ENCODE peak calls at places on chromosomes 2 and 18, in six cellular contexts. N is head of caudate nucleus, E is NCI-H1105 treated with DMSO at 0.1 percent for 48 hours, Z is KBM-7, C is amniotic stem cell, U is cardiac muscle cell. A is an unnamed sample.

GRCh38 chr2:191351298-191351697 is 106.1 kb downstream of the MYO1B start:
- DNase-seq in N (no peak), E (no peak), Z (no peak), C (no peak), U (no peak), A (no peak)

GRCh38 chr2:46770622-46771021 is 145.0 kb downstream of the MCFD2 start:
- DNase-seq in N (no peak), E (no peak), Z (no peak), C (peak), U (peak), A (no peak)

GRCh38 chr2:214489702-214490101 is 78.8 kb downstream of the VWC2L start:
- DNase-seq in N (no peak), E (no peak), Z (no peak), C (no peak), U (no peak), A (no peak)

GRCh38 chr2:165055081-165055879 is 100.0 kb upstream of the SLC38A11 start:
- DNase-seq in N (no peak), E (peak), Z (no peak), C (no peak), U (peak), A (no peak)

GRCh38 chr2:133314761-133315160 is 253.5 kb downstream of the NCKAP5 start:
- DNase-seq in N (no peak), E (no peak), Z (no peak), C (no peak), U (no peak), A (no peak)

GRCh38 chr2:159432610-159433009 is 146.1 kb upstream of the WDSUB1 start:
- DNase-seq in N (no peak), E (no peak), Z (no peak), C (no peak), U (no peak), A (no peak)

GRCh38 chr18:22286576-22286975 is 117.2 kb downstream of the GATA6 start:
- DNase-seq in N (no peak), E (no peak), Z (no peak), C (no peak), U (peak), A (no peak)

GRCh38 chr2:19543271-19544019 is 185.0 kb upstream of the OSR1 start:
- DNase-seq in N (no peak), E (no peak), Z (no peak), C (no peak), U (peak), A (no peak)

GRCh38 chr2:60839126-60839813 is 42.1 kb upstream of the REL start:
- DNase-seq in N (no peak), E (no peak), Z (no peak), C (no peak), U (no peak), A (no peak)

GRCh38 chr18:12393998-12394397 is 13.7 kb upstream of the PRELID3A start:
- DNase-seq in N (no peak), E (no peak), Z (no peak), C (no peak), U (no peak), A (no peak)

GRCh38 chr2:47016172-47016913 is 100.7 kb upstream of the MCFD2 start:
- DNase-seq in N (no peak), E (no peak), Z (peak), C (peak), U (peak), A (peak)

GRCh38 chr18:41155025-41155424 is 800.0 kb upstream of the PIK3C3 start:
- DNase-seq in N (no peak), E (no peak), Z (no peak), C (no peak), U (no peak), A (no peak)

GRCh38 chr2:189702071-189702470 is 27.6 kb downstream of the ANKAR start:
- DNase-seq in N (no peak), E (no peak), Z (peak), C (no peak), U (no peak), A (peak)

GRCh38 chr2:12714391-12715221 is 2.1 kb upstream of the TRIB2 start:
- DNase-seq in N (no peak), E (no peak), Z (no peak), C (peak), U (peak), A (no peak)

GRCh38 chr18:37124511-37124910 is 295.6 kb downstream of the KIAA1328 start:
- DNase-seq in N (no peak), E (no peak), Z (peak), C (no peak), U (no peak), A (no peak)

GRCh38 chr2:70513751-70514150 is 39.9 kb downstream of the TGFA start:
- DNase-seq in N (no peak), E (no peak), Z (no peak), C (no peak), U (no peak), A (no peak)

GRCh38 chr18:5510109-5510846 is 33.5 kb downstream of the EPB41L3 start:
- DNase-seq in N (no peak), E (no peak), Z (no peak), C (no peak), U (no peak), A (no peak)

GRCh38 chr2:232460171-232460570 is 4.2 kb downstream of the ALPI start:
- DNase-seq in N (no peak), E (no peak), Z (no peak), C (no peak), U (no peak), A (no peak)

GRCh38 chr18:33720133-33720532 is 142.1 kb downstream of the ASXL3 start:
- DNase-seq in N (no peak), E (no peak), Z (no peak), C (no peak), U (peak), A (no peak)

GRCh38 chr18:50662177-50662576 is 102.3 kb downstream of the MAPK4 start:
- DNase-seq in N (no peak), E (no peak), Z (peak), C (no peak), U (no peak), A (peak)

GRCh38 chr2:237444026-237444425 is 30.1 kb upstream of the COL6A3 start:
- DNase-seq in N (no peak), E (no peak), Z (no peak), C (no peak), U (no peak), A (no peak)

GRCh38 chr2:214649440-214650205 is 159.9 kb downstream of the BARD1 start:
- DNase-seq in N (no peak), E (no peak), Z (no peak), C (peak), U (no peak), A (no peak)

GRCh38 chr2:42978175-42978886 is 185.9 kb upstream of the HAAO start:
- DNase-seq in N (no peak), E (no peak), Z (no peak), C (no peak), U (no peak), A (no peak)

GRCh38 chr2:162017233-162017632 is 56.8 kb downstream of the DPP4 start:
- DNase-seq in N (no peak), E (no peak), Z (no peak), C (no peak), U (no peak), A (no peak)

GRCh38 chr2:237449193-237449797 is 35.3 kb upstream of the COL6A3 start:
- DNase-seq in N (no peak), E (no peak), Z (peak), C (no peak), U (peak), A (no peak)

GRCh38 chr2:118731396-118731795 is 116.1 kb downstream of the EN1 start:
- DNase-seq in N (no peak), E (no peak), Z (no peak), C (no peak), U (no peak), A (no peak)

GRCh38 chr18:58168986-58169385 is 125.0 kb downstream of the NEDD4L start:
- DNase-seq in N (no peak), E (no peak), Z (no peak), C (no peak), U (no peak), A (no peak)

A was measured in AML-193.